ENCODE peak calls at places on chromosomes 4 and X, in five cellular contexts. H, N, Q, D and I are unnamed samples.
A peak's percentile ranks its signal among the peaks of the same experiment; 100 is the strongest.

GRCh38 chr4:168200685-168201084 is 108.3 kb downstream of the ANXA10 start:
- DNase-seq in H (no peak), N (no peak), Q (no peak), D (no peak), I (no peak)

GRCh38 chrX:3639236-3639635 is 74.2 kb downstream of the PRKX start:
- DNase-seq in H (no peak), N (no peak), Q (no peak), D (no peak), I (no peak)

GRCh38 chr4:76995776-76996175 is 46.2 kb downstream of the SEPTIN11 start:
- DNase-seq in H (no peak), N (no peak), Q (no peak), D (no peak), I (no peak)

GRCh38 chr4:172986114-172986513 is 182.5 kb upstream of the GALNT7 start:
- DNase-seq in H (no peak), N (no peak), Q (no peak), D (no peak), I (no peak)

GRCh38 chrX:140447150-140447549 is 57.7 kb downstream of the SOX3 start:
- DNase-seq in H (no peak), N (no peak), Q (no peak), D (no peak), I (no peak)

GRCh38 chrX:37371578-37371981 is 22.4 kb downstream of the PRRG1 start:
- DNase-seq in H (no peak), N (no peak), Q (peak; percentile 8), D (no peak), I (no peak)

GRCh38 chrX:150704030-150704613 is 10.9 kb downstream of the MTMR1 start:
- DNase-seq in H (no peak), N (no peak), Q (no peak), D (no peak), I (no peak)

GRCh38 chr4:89298160-89298559 is 9.4 kb downstream of the GPRIN3 start:
- DNase-seq in H (no peak), N (no peak), Q (no peak), D (no peak), I (no peak)

GRCh38 chr4:130563185-130563890 is 1467.4 kb downstream of the C4orf33 start:
- DNase-seq in H (peak; percentile 63), N (peak; percentile 30), Q (peak; percentile 86), D (peak; percentile 53), I (peak; percentile 45)

GRCh38 chrX:68682790-68683189 is 35.3 kb downstream of the STARD8 start:
- DNase-seq in H (no peak), N (no peak), Q (no peak), D (no peak), I (no peak)

GRCh38 chr4:106795326-106795725 is 240.8 kb downstream of the DKK2 start:
- DNase-seq in H (no peak), N (no peak), Q (no peak), D (no peak), I (no peak)

GRCh38 chrX:152020895-152021294 is 46.4 kb upstream of the GABRE start:
- DNase-seq in H (no peak), N (no peak), Q (no peak), D (no peak), I (peak; percentile 13)

GRCh38 chrX:43643662-43644061 is 12.4 kb upstream of the MAOA start:
- DNase-seq in H (no peak), N (no peak), Q (no peak), D (no peak), I (no peak)

GRCh38 chrX:153685751-153686676 is 1.7 kb upstream of the SLC6A8 start:
- DNase-seq in H (no peak), N (no peak), Q (no peak), D (no peak), I (no peak)

GRCh38 chrX:150873616-150874015 is 24.9 kb downstream of the CD99L2 start:
- DNase-seq in H (no peak), N (no peak), Q (no peak), D (no peak), I (peak; percentile 11)

GRCh38 chr4:11801466-11802446 is 373.1 kb upstream of the HS3ST1 start:
- DNase-seq in H (no peak), N (no peak), Q (no peak), D (no peak), I (no peak)

GRCh38 chrX:17736478-17736855 is 826 bp upstream of the SCML1 start:
- DNase-seq in H (no peak), N (no peak), Q (no peak), D (no peak), I (no peak)

GRCh38 chr4:107615809-107616208 is 104.2 kb downstream of the PAPSS1 start:
- DNase-seq in H (no peak), N (no peak), Q (no peak), D (no peak), I (no peak)

GRCh38 chr4:185958094-185958493 is 110.9 kb upstream of the TLR3 start:
- DNase-seq in H (no peak), N (no peak), Q (no peak), D (no peak), I (no peak)

GRCh38 chrX:69137371-69137881 is 27.8 kb downstream of the PJA1 start:
- DNase-seq in H (no peak), N (peak; percentile 39), Q (peak; percentile 37), D (no peak), I (no peak)

GRCh38 chrX:37959212-37960021 is 46.9 kb upstream of the SYTL5 start:
- DNase-seq in H (no peak), N (no peak), Q (no peak), D (no peak), I (no peak)

GRCh38 chr4:80197601-80198444 is 520 bp downstream of the PRDM8 start:
- DNase-seq in H (no peak), N (no peak), Q (no peak), D (peak; percentile 40), I (no peak)

GRCh38 chr4:83109480-83110221 is 4.9 kb downstream of the PLAC8 start:
- DNase-seq in H (peak; percentile 26), N (peak; percentile 40), Q (no peak), D (peak; percentile 56), I (peak; percentile 20)

GRCh38 chr4:20253799-20254409 is 2.2 kb downstream of the SLIT2 start:
- DNase-seq in H (no peak), N (no peak), Q (no peak), D (no peak), I (no peak)